ENCODE peak calls at places on chromosomes 12 and 14, in four cellular contexts. F is tibial nerve, T is A549, V is uterus. C is an unnamed sample. For H3K4me1, the result is how much of the 10 kb centered on the place peaks cover.

GRCh38 chr14:55458800-55459577 is 18.6 kb upstream of the TBPL2 start:
- DNase-seq in F (no peak), T (no peak), V (no peak), C (no peak)

GRCh38 chr14:103550451-103551337 is 11.8 kb downstream of the BAG5 start:
- DNase-seq in F (no peak), T (no peak), V (peak), C (no peak)

GRCh38 chr14:31243860-31244259 is 36.3 kb upstream of the HECTD1 start:
- DNase-seq in F (no peak), T (no peak), V (no peak), C (no peak)

GRCh38 chr14:77186911-77187648 is 5.5 kb downstream of the TMEM63C start:
- DNase-seq in F (no peak), T (no peak), V (no peak), C (no peak)

GRCh38 chr12:22046090-22046967 is at the start of gene CMAS:
- DNase-seq in F (peak), T (peak), V (peak), C (peak)

GRCh38 chr12:92404921-92405320 is 259.3 kb upstream of the BTG1 start:
- DNase-seq in F (no peak), T (no peak), V (no peak), C (peak)

GRCh38 chr12:1457901-1458300 is 136.5 kb downstream of the FBXL14 start:
- DNase-seq in F (no peak), T (no peak), V (no peak), C (no peak)

GRCh38 chr14:103932791-103933490 is 4.7 kb downstream of the TDRD9 start:
- DNase-seq in F (no peak), T (no peak), V (no peak), C (no peak)

GRCh38 chr12:83793616-83794015 is 1106.9 kb downstream of the TMTC2 start:
- DNase-seq in F (no peak), T (no peak), V (no peak), C (no peak)

GRCh38 chr12:52499836-52500560 is 6.9 kb upstream of the KRT6A start:
- DNase-seq in F (no peak), T (no peak), V (no peak), C (peak)

GRCh38 chr12:6821271-6821673 is 349 bp upstream of the GPR162 start:
- DNase-seq in F (no peak), T (peak), V (no peak), C (peak)

GRCh38 chr12:112007945-112008344 is 5.0 kb downstream of the TMEM116 start:
- DNase-seq in F (no peak), T (no peak), V (no peak), C (no peak)

GRCh38 chr14:63735720-63736119 is 7.9 kb upstream of the SGPP1 start:
- DNase-seq in F (no peak), T (no peak), V (no peak), C (no peak)

GRCh38 chr12:25769076-25769945 is 189.2 kb upstream of the RASSF8 start:
- DNase-seq in F (no peak), T (peak), V (no peak), C (no peak)

GRCh38 chr14:61033024-61033423 is 52.0 kb downstream of the SLC38A6 start:
- DNase-seq in F (no peak), T (no peak), V (no peak), C (no peak)

GRCh38 chr12:92029136-92029535 is 116.5 kb downstream of the BTG1 start:
- DNase-seq in F (no peak), T (no peak), V (no peak), C (no peak)

GRCh38 chr12:3352230-3352629 is 138.8 kb upstream of the PRMT8 start:
- DNase-seq in F (no peak), T (no peak), V (no peak), C (no peak)

GRCh38 chr14:50772361-50772760 is 58.6 kb downstream of the NIN start:
- DNase-seq in F (no peak), T (no peak), V (no peak), C (no peak)

GRCh38 chr12:111248221-111248620 is 120.7 kb downstream of the PHETA1 start:
- DNase-seq in F (no peak), T (no peak), V (no peak), C (no peak)

GRCh38 chr12:9810721-9811120 is 16.6 kb upstream of the KLRF1 start:
- DNase-seq in F (no peak), T (no peak), V (no peak), C (no peak)

GRCh38 chr14:78790262-78790661 is 620.1 kb downstream of the NRXN3 start:
- DNase-seq in F (no peak), T (no peak), V (no peak), C (no peak)

GRCh38 chr14:29028973-29029582 is 262.5 kb downstream of the FOXG1 start:
- DNase-seq in F (no peak), T (no peak), V (no peak), C (no peak)

GRCh38 chr14:65637780-65638179 is 225.2 kb downstream of the FUT8 start:
- DNase-seq in F (no peak), T (no peak), V (peak), C (no peak)

GRCh38 chr12:101830391-101831325 is at the start of gene GNPTAB:
- DNase-seq in F (peak), T (peak), V (peak), C (peak)

GRCh38 chr14:102690509-102691286 is 86.6 kb upstream of the TRAF3 start:
- DNase-seq in F (no peak), T (no peak), V (no peak), C (no peak)

GRCh38 chr12:116675339-116676107 is 62.3 kb downstream of the SPRING1 start:
- DNase-seq in F (no peak), T (no peak), V (no peak), C (no peak)

GRCh38 chr12:120563495-120563894 is 17.7 kb downstream of the POP5 start:
- DNase-seq in F (no peak), T (no peak), V (no peak), C (no peak)

GRCh38 chr14:45716506-45716905 is 463.5 kb upstream of the MIS18BP1 start:
- DNase-seq in F (no peak), T (peak), V (no peak), C (no peak)

GRCh38 chr12:88141425-88141773 is 489 bp downstream of the CEP290 start:
- DNase-seq in F (no peak), T (no peak), V (no peak), C (no peak)

GRCh38 chr12:94595152-94595551 is 55.2 kb downstream of the TMCC3 start:
- DNase-seq in F (no peak), T (no peak), V (no peak), C (no peak)

GRCh38 chr14:61648377-61648776 is 46.9 kb upstream of the HIF1A start:
- DNase-seq in F (no peak), T (no peak), V (no peak), C (peak)

GRCh38 chr12:2783936-2784600 is 10.7 kb upstream of the FKBP4 start:
- DNase-seq in F (no peak), T (peak), V (peak), C (no peak)

GRCh38 chr12:132605892-132606291 is 4.5 kb downstream of the LRCOL1 start:
- DNase-seq in F (no peak), T (no peak), V (no peak), C (no peak)

GRCh38 chr12:99644629-99645028 is 2.9 kb upstream of the GARIN6 start:
- DNase-seq in F (no peak), T (no peak), V (no peak), C (no peak)

GRCh38 chr14:37641117-37641516 is 45.7 kb downstream of the TTC6 start:
- DNase-seq in F (no peak), T (no peak), V (no peak), C (no peak)

GRCh38 chr14:23644195-23644918 is 8.2 kb downstream of the DHRS2 start:
- DNase-seq in F (no peak), T (no peak), V (no peak), C (no peak)

GRCh38 chr12:76535170-76535569 is 24.4 kb downstream of the OSBPL8 start:
- DNase-seq in F (no peak), T (no peak), V (no peak), C (no peak)

GRCh38 chr12:52277486-52278245 is 3.2 kb downstream of the KRT86 start:
- DNase-seq in F (no peak), T (no peak), V (no peak), C (no peak)

DNA sequence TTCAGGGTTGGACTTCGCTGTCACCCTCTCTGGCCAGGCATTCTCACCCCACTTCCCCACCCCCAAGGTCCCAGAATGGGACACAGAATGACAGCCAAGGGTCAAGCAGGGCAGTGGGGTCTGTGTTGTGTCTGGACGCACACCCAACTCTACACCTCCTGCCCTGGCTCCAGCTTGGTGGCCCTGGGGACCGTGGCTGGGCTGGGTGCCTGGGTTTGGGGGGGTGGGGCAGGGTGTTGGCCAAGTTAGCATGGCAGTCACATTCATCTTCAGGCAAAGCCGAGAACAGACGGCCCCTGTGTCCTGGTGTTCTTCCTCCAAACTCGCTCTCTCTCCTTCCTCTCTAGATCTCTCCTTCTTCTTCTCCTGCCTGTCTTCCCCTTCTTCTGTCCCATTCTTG is 5.6 kb downstream of the LRP1 start:
- DNase-seq in F (no peak), T (no peak), V (no peak), C (no peak)
- H3K27ac ChIP-seq in F (peak), T (peak), V (peak), C (peak)

DNA sequence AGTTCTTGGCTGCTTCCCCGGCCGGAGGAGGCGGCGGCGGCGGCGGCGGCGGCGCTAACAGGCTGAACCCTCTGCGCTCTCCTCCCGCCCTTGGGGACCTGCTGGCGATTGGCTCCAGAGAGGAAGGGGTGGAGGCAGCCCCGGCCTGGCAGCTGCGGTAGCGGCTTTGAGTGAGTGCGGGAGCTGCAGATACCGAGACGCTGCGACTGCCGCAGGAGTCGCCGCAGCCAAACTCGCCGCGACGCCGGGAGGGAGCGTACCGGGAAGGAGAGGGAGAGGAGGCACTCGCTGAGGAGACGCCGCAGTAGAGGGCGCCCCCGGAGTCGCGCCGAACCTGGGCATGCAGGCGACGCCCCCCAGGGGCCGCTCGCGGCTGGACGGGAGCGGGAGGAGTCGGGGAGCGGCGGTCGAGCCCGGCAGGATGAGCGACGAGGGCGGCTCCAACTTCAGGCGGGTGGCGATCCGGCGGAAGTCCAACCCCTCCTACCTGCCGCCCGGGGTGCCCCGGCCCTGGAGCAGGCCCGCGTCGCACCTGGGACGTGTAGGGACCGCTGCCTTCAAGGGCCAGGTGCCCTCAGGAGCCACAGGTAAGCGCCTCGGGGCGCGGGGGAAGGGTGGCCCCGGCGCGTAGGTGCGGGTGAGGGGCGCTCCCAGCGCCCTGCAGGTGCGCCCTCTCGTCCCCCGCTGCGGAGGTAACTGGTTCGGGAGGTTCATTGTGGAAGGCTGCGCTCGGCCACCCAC is at the start of gene FGD4:
- DNase-seq in F (peak), T (peak), V (peak), C (peak)
- TF ChIP-seq CTCF in F (peak), T (peak), V (peak), C (peak)

GRCh38 chr14:104969741-104970230 is 8.4 kb downstream of the AHNAK2 start:
- DNase-seq in F (no peak), T (no peak), V (peak), C (no peak)

GRCh38 chr14:104970231-104971068 is 7.7 kb downstream of the AHNAK2 start:
- DNase-seq in F (peak), T (peak), V (peak), C (no peak)

GRCh38 chr14:104973215-104974145 is 4.7 kb downstream of the AHNAK2 start:
- DNase-seq in F (peak), T (peak), V (peak), C (peak)

GRCh38 chr14:104972301-104973211 is 5.6 kb downstream of the AHNAK2 start:
- DNase-seq in F (no peak), T (peak), V (peak), C (no peak)

DNA sequence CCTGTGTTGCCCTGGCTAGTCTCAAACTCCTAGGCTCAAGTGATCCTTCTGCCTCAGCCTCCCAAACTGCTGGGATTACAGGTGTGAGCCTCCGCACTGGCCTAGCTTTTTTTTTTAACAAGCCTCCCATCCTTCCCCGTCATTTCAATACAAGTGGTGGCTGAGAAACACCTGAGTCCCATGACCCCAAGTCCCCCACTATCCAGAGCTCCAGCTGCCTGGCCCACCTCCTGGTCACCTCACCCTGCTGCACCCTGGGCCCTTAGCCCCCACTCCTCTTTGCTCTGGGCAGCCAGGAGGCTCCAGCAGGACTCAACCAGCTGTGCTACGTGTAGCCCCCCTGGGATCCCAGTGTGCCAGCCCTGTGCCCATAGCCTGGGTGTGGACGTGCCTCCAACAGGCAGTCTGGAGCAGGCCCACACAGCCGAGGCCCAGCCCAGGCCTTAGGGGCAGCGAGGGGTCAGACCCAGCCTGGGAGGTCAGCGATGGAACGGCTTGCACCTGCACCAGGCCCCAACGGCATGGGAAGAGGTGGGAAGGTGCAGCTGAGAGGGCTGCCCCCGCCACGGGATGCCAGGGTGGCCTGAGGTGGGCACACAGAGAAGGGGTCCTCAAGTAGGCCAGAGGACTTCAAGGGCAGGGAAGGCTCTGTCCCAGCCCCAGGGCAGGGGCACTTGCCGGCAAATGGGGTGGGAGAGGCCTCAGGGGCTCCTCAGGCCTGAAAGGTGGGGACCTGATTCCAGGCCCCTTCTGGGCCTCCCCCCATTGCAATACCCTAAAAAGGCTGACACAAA is 6.5 kb downstream of the AHNAK2 start:
- DNase-seq in F (no peak), T (no peak), V (peak), C (no peak)
- H3K4me1 ChIP-seq in F (half or more), T (half or more), V (under half), C (half or more)

DNA sequence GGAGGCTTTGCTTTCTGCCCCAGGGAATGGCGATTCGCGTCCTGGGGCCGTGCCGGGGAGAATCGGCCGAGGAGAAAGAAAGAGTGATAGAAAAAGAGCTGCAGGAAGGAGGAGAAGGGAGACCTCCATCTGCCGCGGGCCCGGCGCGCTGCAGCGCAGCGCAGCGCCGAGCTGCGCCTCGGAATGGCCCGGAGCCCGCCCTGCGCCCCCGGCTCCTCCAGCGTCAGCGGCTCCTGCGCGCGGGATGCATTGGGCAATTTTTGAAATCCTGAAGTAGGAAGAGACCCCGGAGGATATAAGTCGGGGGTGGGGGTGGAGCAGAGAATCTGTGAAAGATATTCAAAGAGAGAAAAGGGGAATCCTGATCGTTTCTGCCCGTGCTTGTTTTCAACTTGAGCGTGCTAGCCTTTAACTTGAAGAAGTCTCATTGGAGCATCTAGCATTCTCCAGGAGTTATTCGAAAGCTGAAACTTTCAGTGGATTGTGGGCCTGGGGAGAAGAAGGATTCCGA is 371 bp downstream of the PDE3A start:
- DNase-seq in F (no peak), T (peak), V (peak), C (no peak)
- H3K27ac ChIP-seq in F (peak), T (peak), V (peak), C (peak)

DNA sequence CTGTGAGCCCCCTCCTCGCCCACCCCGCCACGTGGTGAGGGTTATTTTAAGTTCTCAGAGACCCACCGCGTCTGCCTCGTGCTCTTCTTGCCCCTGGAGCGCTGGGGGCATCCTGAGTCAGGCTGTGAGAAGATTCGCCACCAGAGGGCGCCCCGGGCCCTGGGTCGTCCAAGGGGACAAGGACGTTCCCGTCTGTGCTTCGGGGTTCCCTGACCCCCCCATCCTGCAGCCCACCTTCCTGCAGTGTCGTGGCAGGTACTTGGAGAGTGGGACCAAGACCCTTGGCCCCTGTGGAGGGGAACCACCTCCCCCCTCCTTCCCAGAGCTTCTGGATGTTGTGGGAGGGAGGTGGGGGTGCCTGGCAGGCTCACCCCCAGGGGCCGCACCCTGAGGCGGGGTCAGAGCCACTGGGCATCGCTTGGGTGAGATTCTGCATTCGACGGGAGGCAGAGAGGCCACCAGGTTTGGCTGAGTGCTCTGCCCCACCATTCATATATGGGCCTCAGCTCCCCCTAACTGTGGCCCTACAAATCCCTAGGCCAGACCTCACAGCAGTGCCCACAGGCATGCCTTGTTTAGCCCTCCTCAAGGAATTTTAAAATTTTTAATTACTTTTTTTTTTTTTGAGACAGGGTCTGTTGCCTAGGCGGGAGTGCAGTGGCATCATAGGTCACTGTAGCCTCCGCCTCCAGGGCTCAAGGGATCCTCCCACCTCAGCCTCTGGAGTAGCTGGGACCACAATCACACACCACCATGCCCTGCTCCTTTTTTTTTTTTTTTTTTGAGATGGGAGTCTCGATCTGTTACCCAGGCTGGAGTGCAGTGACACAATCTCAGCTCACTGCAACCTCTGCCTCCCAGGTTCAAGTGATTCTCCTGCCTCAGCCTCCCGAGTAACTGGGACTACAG is 17.0 kb downstream of the RHOF start:
- DNase-seq in F (peak), T (peak), V (peak), C (no peak)
- TF ChIP-seq CTCF in F (peak), T (peak), V (peak), C (peak)

C was measured in esophagus muscularis mucosa.